ENCODE peak calls at places on chromosomes 1 and 21, in seven cellular contexts. F is stimulated activated effector memory CD8-positive, alpha-beta T cell treated with anti-CD3 and anti-CD28 coated beads, Interleukin-12 subunit alpha, Interleukin-12 subunit beta, amount 100 ng/mL, for 72 hours; M is HT1080; Z is BJ; T is A549; H is GM04504; A is NCI-H1417. W is an unnamed sample.

GRCh38 chr1:53548031-53548491 is 88.9 kb downstream of the DMRTB1 start:
- DNase-seq in Z (no peak), T (no peak), M (no peak), F (no peak), H (no peak), A (no peak), W (no peak)

GRCh38 chr1:27122652-27123051 is 32.3 kb downstream of the SLC9A1 start:
- DNase-seq in H (no peak), T (peak; percentile 61), Z (no peak), M (peak; percentile 84), A (no peak), F (no peak), W (no peak)

GRCh38 chr1:2610036-2610720 is 22.6 kb downstream of the MMEL1 start:
- DNase-seq in M (peak; percentile 17), F (no peak), H (no peak), Z (no peak), A (no peak), T (no peak), W (peak; percentile 7)

GRCh38 chr1:109919271-109919670 is 8.6 kb downstream of the CSF1 start:
- DNase-seq in H (no peak), M (no peak), A (no peak), F (no peak), Z (no peak), T (no peak), W (no peak)

GRCh38 chr1:108570998-108571401 is 11.1 kb downstream of the EEIG2 start:
- DNase-seq in Z (no peak), H (no peak), F (no peak), A (no peak), M (no peak), T (no peak), W (no peak)

GRCh38 chr21:45300786-45301520 is 13.3 kb upstream of the POFUT2 start:
- DNase-seq in H (no peak), Z (no peak), F (no peak), M (no peak), A (no peak), T (no peak), W (no peak)

GRCh38 chr1:243946946-243947345 is 96.9 kb upstream of the AKT3 start:
- DNase-seq in Z (no peak), H (no peak), A (no peak), T (peak; percentile 45), F (no peak), M (peak; percentile 23), W (no peak)

GRCh38 chr1:204417231-204417997 is 5.8 kb upstream of the PPP1R15B start:
- DNase-seq in M (peak; percentile 91), F (no peak), H (peak; percentile 97), Z (peak; percentile 98), A (no peak), T (peak; percentile 97), W (no peak)

GRCh38 chr1:170669036-170669435 is 5.1 kb downstream of the PRRX1 start:
- DNase-seq in M (no peak), A (no peak), F (no peak), Z (no peak), T (no peak), H (no peak), W (no peak)

GRCh38 chr1:16017461-16018303 is at the start of gene HSPB7:
- DNase-seq in A (no peak), M (no peak), Z (peak; percentile 55), F (no peak), H (peak; percentile 81), T (no peak), W (no peak)

GRCh38 chr1:53949651-53950050 is 3.5 kb downstream of the LRRC42 start:
- DNase-seq in A (peak; percentile 66), M (no peak), Z (no peak), H (no peak), F (no peak), T (no peak), W (no peak)

GRCh38 chr1:199551967-199552565 is 475.4 kb upstream of the NR5A2 start:
- DNase-seq in T (peak; percentile 65), A (peak; percentile 23), F (no peak), M (peak; percentile 74), H (peak; percentile 36), Z (peak; percentile 17), W (peak; percentile 12)

GRCh38 chr1:109927356-109927755 is 16.7 kb downstream of the CSF1 start:
- DNase-seq in T (no peak), F (no peak), M (no peak), A (no peak), Z (no peak), H (no peak), W (no peak)

GRCh38 chr1:101262601-101263348 is 26.0 kb downstream of the S1PR1 start:
- DNase-seq in Z (no peak), F (peak; percentile 49), H (no peak), A (no peak), T (no peak), M (no peak), W (no peak)

GRCh38 chr1:220966874-220967631 is 87.8 kb downstream of the HLX start:
- DNase-seq in F (no peak), T (no peak), H (no peak), M (no peak), Z (no peak), A (peak; percentile 15), W (no peak)

GRCh38 chr1:15370781-15371467 is 38.8 kb upstream of the EFHD2 start:
- DNase-seq in A (no peak), F (no peak), T (no peak), H (no peak), M (no peak), Z (no peak), W (no peak)

GRCh38 chr1:113040718-113041412 is 32.1 kb upstream of the LRIG2 start:
- DNase-seq in T (no peak), A (no peak), M (no peak), F (no peak), Z (no peak), H (no peak), W (no peak)

GRCh38 chr1:116375884-116376733 is 3.1 kb downstream of the ATP1A1 start:
- DNase-seq in T (peak; percentile 46), F (peak; percentile 61), M (peak; percentile 86), Z (peak; percentile 36), A (no peak), H (peak; percentile 54), W (no peak)

GRCh38 chr1:52328615-52329014 is 37.4 kb downstream of the CC2D1B start:
- DNase-seq in H (no peak), F (no peak), Z (no peak), M (no peak), A (no peak), T (no peak), W (no peak)

GRCh38 chr1:43054961-43055360 is 96.3 kb upstream of the SLC2A1 start:
- DNase-seq in A (no peak), F (no peak), Z (no peak), T (no peak), H (no peak), M (peak; percentile 50), W (no peak)

GRCh38 chr1:151325646-151326429 is 1.4 kb downstream of the PI4KB start:
- DNase-seq in H (no peak), F (no peak), A (no peak), M (peak; percentile 25), T (no peak), Z (no peak), W (no peak)

GRCh38 chr1:119046429-119047039 is 58.4 kb upstream of the TBX15 start:
- DNase-seq in H (no peak), T (no peak), A (no peak), M (no peak), Z (peak; percentile 28), F (no peak), W (no peak)